ENCODE peak calls at places on chromosomes 16 and 17, in seven cellular contexts. S is HCEC 1CT, O is A549, L is HepG2, J is T-helper 1 cell, H is M059J, G is NCI-H345. W is an unnamed sample.

GRCh38 chr16:65388592-65388991 is 266.7 kb upstream of the CDH11 start:
- DNase-seq in S (peak), O (no peak), L (no peak), J (no peak), H (peak), G (no peak), W (no peak)

GRCh38 chr17:1789936-1790335 is 28.1 kb downstream of the SERPINF1 start:
- DNase-seq in S (no peak), O (no peak), L (no peak), J (no peak), H (no peak), G (no peak), W (no peak)

GRCh38 chr16:4599545-4599944 is 15.1 kb downstream of the UBALD1 start:
- DNase-seq in S (no peak), O (no peak), L (no peak), J (no peak), H (no peak), G (no peak), W (no peak)

GRCh38 chr17:28956112-28956511 is 4.8 kb upstream of the PHF12 start:
- DNase-seq in S (no peak), O (no peak), L (no peak), J (no peak), H (no peak), G (no peak), W (no peak)

GRCh38 chr17:2123467-2124251 is 68.8 kb downstream of the HIC1 start:
- DNase-seq in S (no peak), O (no peak), L (no peak), J (no peak), H (no peak), G (no peak), W (no peak)

GRCh38 chr16:66289051-66289680 is 77.3 kb upstream of the CDH5 start:
- DNase-seq in S (no peak), O (no peak), L (no peak), J (no peak), H (no peak), G (no peak), W (peak)

GRCh38 chr17:29145289-29146058 is 34.7 kb downstream of the MYO18A start:
- DNase-seq in S (peak), O (peak), L (peak), J (peak), H (peak), G (peak), W (peak)

GRCh38 chr17:80847506-80848230 is 144.0 kb upstream of the CHMP6 start:
- DNase-seq in S (no peak), O (no peak), L (no peak), J (no peak), H (no peak), G (no peak), W (peak)

GRCh38 chr17:44354582-44355309 is 8.9 kb downstream of the FAM171A2 start:
- DNase-seq in S (no peak), O (no peak), L (no peak), J (peak), H (no peak), G (no peak), W (peak)

GRCh38 chr17:82228278-82228841 is 482 bp upstream of the SLC16A3 start:
- DNase-seq in S (no peak), O (no peak), L (no peak), J (peak), H (no peak), G (no peak), W (peak)

GRCh38 chr17:42804918-42805367 is 6.3 kb downstream of the CNTD1 start:
- DNase-seq in S (no peak), O (peak), L (peak), J (no peak), H (no peak), G (no peak), W (peak)

GRCh38 chr16:55943257-55943656 is 68.1 kb upstream of the CES5A start:
- DNase-seq in S (no peak), O (no peak), L (no peak), J (no peak), H (no peak), G (no peak), W (no peak)

GRCh38 chr17:83119987-83120864 is 40.8 kb downstream of the METRNL start:
- DNase-seq in S (no peak), O (peak), L (no peak), J (no peak), H (no peak), G (no peak), W (peak)

W was measured in upper lobe of left lung.